ENCODE peak calls at places on chromosomes 3 and 15, in five cellular contexts. One of them, this sample, is unnamed. For H3K4me1, the result is how much of the 10 kb centered on the place peaks cover.

GRCh38 chr15:70494861-70495571 is 268.3 kb downstream of the UACA start:
- DNase-seq in cardiac muscle cell: peak
- DNase-seq in left lung: no peak
- DNase-seq in uterus: no peak
- DNase-seq in IMR-90: peak
- DNase-seq in this sample: no peak

GRCh38 chr3:108518895-108519294 is 8.5 kb upstream of the MYH15 start:
- DNase-seq in uterus: no peak
- DNase-seq in left lung: no peak
- DNase-seq in cardiac muscle cell: peak
- DNase-seq in IMR-90: peak
- DNase-seq in this sample: no peak

GRCh38 chr3:133958071-133958806 is 62.6 kb upstream of the RAB6B start:
- DNase-seq in uterus: no peak
- DNase-seq in cardiac muscle cell: no peak
- DNase-seq in left lung: no peak
- DNase-seq in IMR-90: no peak
- DNase-seq in this sample: no peak

GRCh38 chr3:149501524-149501923 is 27.0 kb downstream of the TM4SF4 start:
- DNase-seq in IMR-90: peak
- DNase-seq in uterus: no peak
- DNase-seq in cardiac muscle cell: peak
- DNase-seq in left lung: no peak
- DNase-seq in this sample: no peak

GRCh38 chr15:69551391-69552056 is 98.9 kb downstream of the RPLP1 start:
- DNase-seq in cardiac muscle cell: no peak
- DNase-seq in uterus: no peak
- DNase-seq in IMR-90: no peak
- DNase-seq in left lung: no peak
- DNase-seq in this sample: no peak

GRCh38 chr15:61841461-61841860 is 218.8 kb downstream of the VPS13C start:
- DNase-seq in left lung: no peak
- DNase-seq in uterus: no peak
- DNase-seq in IMR-90: no peak
- DNase-seq in cardiac muscle cell: no peak
- DNase-seq in this sample: no peak

GRCh38 chr3:8589880-8590556 is 54.6 kb downstream of the SSUH2 start:
- DNase-seq in cardiac muscle cell: peak
- DNase-seq in uterus: no peak
- DNase-seq in left lung: no peak
- DNase-seq in IMR-90: peak
- DNase-seq in this sample: no peak

GRCh38 chr3:10482631-10483363 is 22.6 kb downstream of the ATP2B2 start:
- DNase-seq in IMR-90: no peak
- DNase-seq in uterus: no peak
- DNase-seq in cardiac muscle cell: no peak
- DNase-seq in left lung: no peak
- DNase-seq in this sample: no peak

GRCh38 chr15:61759639-61760038 is 300.6 kb downstream of the VPS13C start:
- DNase-seq in left lung: no peak
- DNase-seq in cardiac muscle cell: no peak
- DNase-seq in uterus: no peak
- DNase-seq in IMR-90: no peak
- DNase-seq in this sample: no peak

GRCh38 chr15:56244811-56245576 is 1.3 kb upstream of the RFX7 start:
- DNase-seq in left lung: no peak
- DNase-seq in IMR-90: no peak
- DNase-seq in uterus: peak
- DNase-seq in cardiac muscle cell: no peak
- DNase-seq in this sample: peak

GRCh38 chr3:64674591-64675076 is 13.2 kb downstream of the ADAMTS9 start:
- DNase-seq in left lung: no peak
- DNase-seq in cardiac muscle cell: peak
- DNase-seq in IMR-90: no peak
- DNase-seq in uterus: no peak
- DNase-seq in this sample: no peak

GRCh38 chr3:119362940-119363725 is 69.0 kb downstream of the ARHGAP31 start:
- DNase-seq in uterus: no peak
- DNase-seq in cardiac muscle cell: no peak
- DNase-seq in IMR-90: no peak
- DNase-seq in left lung: no peak
- DNase-seq in this sample: no peak

GRCh38 chr15:71761649-71762048 is 48.7 kb upstream of the NR2E3 start:
- DNase-seq in uterus: no peak
- DNase-seq in cardiac muscle cell: peak
- DNase-seq in left lung: no peak
- DNase-seq in IMR-90: peak
- DNase-seq in this sample: no peak

GRCh38 chr3:157174616-157175498 is 14.9 kb upstream of the CCNL1 start:
- DNase-seq in uterus: peak
- DNase-seq in cardiac muscle cell: peak
- DNase-seq in IMR-90: peak
- DNase-seq in left lung: peak
- DNase-seq in this sample: peak

GRCh38 chr3:61186030-61186429 is 65.2 kb downstream of the FHIT start:
- DNase-seq in uterus: no peak
- DNase-seq in cardiac muscle cell: no peak
- DNase-seq in IMR-90: no peak
- DNase-seq in left lung: no peak
- DNase-seq in this sample: no peak

GRCh38 chr3:37480003-37480402 is 305.6 kb upstream of the LRRFIP2 start:
- DNase-seq in left lung: no peak
- DNase-seq in uterus: no peak
- DNase-seq in cardiac muscle cell: no peak
- DNase-seq in IMR-90: no peak
- DNase-seq in this sample: no peak

GRCh38 chr3:134014270-134014669 is 15.5 kb downstream of the SLCO2A1 start:
- DNase-seq in IMR-90: no peak
- DNase-seq in uterus: no peak
- DNase-seq in left lung: no peak
- DNase-seq in cardiac muscle cell: no peak
- DNase-seq in this sample: no peak

GRCh38 chr15:75732206-75732808 is 19.7 kb upstream of the CSPG4 start:
- DNase-seq in left lung: no peak
- DNase-seq in IMR-90: no peak
- DNase-seq in cardiac muscle cell: no peak
- DNase-seq in uterus: peak
- DNase-seq in this sample: peak

GRCh38 chr3:3119393-3119851 is 7.3 kb upstream of the TRNT1 start:
- DNase-seq in cardiac muscle cell: no peak
- DNase-seq in IMR-90: no peak
- DNase-seq in left lung: no peak
- DNase-seq in uterus: no peak
- DNase-seq in this sample: no peak

GRCh38 chr15:99719096-99719541 is 14.1 kb downstream of the LYSMD4 start:
- DNase-seq in IMR-90: peak
- DNase-seq in cardiac muscle cell: peak
- DNase-seq in uterus: no peak
- DNase-seq in left lung: no peak
- DNase-seq in this sample: no peak

GRCh38 chr3:41900265-41900664 is 61.6 kb downstream of the ULK4 start:
- DNase-seq in IMR-90: peak
- DNase-seq in uterus: no peak
- DNase-seq in cardiac muscle cell: peak
- DNase-seq in left lung: no peak
- DNase-seq in this sample: no peak

GRCh38 chr15:42035362-42035761 is 14.5 kb upstream of the PLA2G4E start:
- DNase-seq in uterus: no peak
- DNase-seq in cardiac muscle cell: peak
- DNase-seq in left lung: no peak
- DNase-seq in IMR-90: peak
- DNase-seq in this sample: peak

GRCh38 chr3:42117175-42118008 is 26.2 kb downstream of the TRAK1 start:
- DNase-seq in cardiac muscle cell: peak
- DNase-seq in IMR-90: peak
- DNase-seq in left lung: peak
- DNase-seq in uterus: no peak
- DNase-seq in this sample: no peak

GRCh38 chr15:39204031-39204430 is 376.8 kb upstream of the THBS1 start:
- DNase-seq in uterus: no peak
- DNase-seq in IMR-90: peak
- DNase-seq in left lung: no peak
- DNase-seq in cardiac muscle cell: peak
- DNase-seq in this sample: no peak

GRCh38 chr3:57787867-57788623 is 31.9 kb downstream of the SLMAP start:
- DNase-seq in IMR-90: peak
- DNase-seq in cardiac muscle cell: peak
- DNase-seq in left lung: no peak
- DNase-seq in uterus: no peak
- DNase-seq in this sample: no peak

GRCh38 chr15:65130941-65131340 is 2.7 kb downstream of the PDCD7 start:
- DNase-seq in IMR-90: no peak
- DNase-seq in left lung: no peak
- DNase-seq in uterus: no peak
- DNase-seq in cardiac muscle cell: no peak
- DNase-seq in this sample: no peak

GRCh38 chr3:197001106-197001971 is 28.3 kb downstream of the MELTF start:
- DNase-seq in cardiac muscle cell: no peak
- DNase-seq in IMR-90: no peak
- DNase-seq in left lung: no peak
- DNase-seq in uterus: no peak
- DNase-seq in this sample: peak

GRCh38 chr3:9715127-9715526 is 11.5 kb downstream of the CPNE9 start:
- DNase-seq in IMR-90: no peak
- DNase-seq in left lung: no peak
- DNase-seq in cardiac muscle cell: no peak
- DNase-seq in uterus: no peak
- DNase-seq in this sample: no peak

GRCh38 chr15:89428246-89428645 is 68.1 kb downstream of the RHCG start:
- DNase-seq in cardiac muscle cell: no peak
- DNase-seq in uterus: no peak
- DNase-seq in IMR-90: no peak
- DNase-seq in left lung: no peak
- DNase-seq in this sample: no peak

GRCh38 chr3:53422954-53423708 is 71.3 kb upstream of the CACNA1D start:
- DNase-seq in IMR-90: no peak
- DNase-seq in cardiac muscle cell: no peak
- DNase-seq in left lung: no peak
- DNase-seq in uterus: no peak
- DNase-seq in this sample: no peak

GRCh38 chr3:53425936-53426335 is 68.5 kb upstream of the CACNA1D start:
- DNase-seq in IMR-90: no peak
- DNase-seq in uterus: no peak
- DNase-seq in left lung: no peak
- DNase-seq in cardiac muscle cell: no peak
- DNase-seq in this sample: no peak

DNA sequence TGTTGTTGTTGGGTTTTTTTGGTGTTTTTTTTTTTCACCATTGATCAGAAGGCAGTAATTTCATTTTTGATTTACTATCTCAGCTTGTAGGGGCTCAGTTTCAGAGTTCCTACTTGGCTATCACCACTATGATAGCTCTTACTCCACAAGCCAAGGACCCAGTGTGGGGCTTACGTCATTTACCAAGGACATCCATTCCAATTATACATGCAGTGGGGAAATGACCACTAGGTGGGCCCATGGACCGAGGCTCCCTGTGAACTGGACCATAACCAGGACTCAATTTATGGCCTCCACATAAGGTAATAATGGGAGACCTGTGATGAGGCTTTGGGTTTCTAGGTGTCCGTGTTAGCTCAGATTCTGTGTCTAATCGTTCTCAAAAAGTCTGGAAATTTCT is 67.5 kb upstream of the CACNA1D start:
- DNase-seq in cardiac muscle cell: no peak
- DNase-seq in left lung: no peak
- DNase-seq in uterus: no peak
- DNase-seq in IMR-90: no peak
- DNase-seq in this sample: no peak
- TF ChIP-seq CTCF in cardiac muscle cell: no peak
- TF ChIP-seq CTCF in left lung: no peak
- TF ChIP-seq CTCF in uterus: no peak
- TF ChIP-seq CTCF in IMR-90: no peak
- TF ChIP-seq CTCF in this sample: no peak

DNA sequence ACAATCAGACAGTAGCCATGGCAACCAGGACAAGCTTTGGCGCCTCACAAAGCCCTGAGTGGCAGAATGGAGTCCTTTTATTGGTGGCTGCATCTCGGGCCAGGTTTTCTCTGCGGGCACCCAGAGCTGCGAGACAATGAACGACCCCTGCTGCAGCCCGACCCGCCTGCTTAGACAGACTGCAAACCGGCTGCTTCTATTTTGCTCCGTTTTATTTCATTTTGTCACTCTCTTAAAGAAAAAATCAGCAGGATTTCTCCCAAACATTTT is 64.7 kb downstream of the OXNAD1 start:
- DNase-seq in left lung: no peak
- DNase-seq in uterus: no peak
- DNase-seq in cardiac muscle cell: no peak
- DNase-seq in IMR-90: no peak
- DNase-seq in this sample: no peak
- H3K4me1 ChIP-seq in left lung: under half
- H3K4me1 ChIP-seq in uterus: under half
- H3K4me1 ChIP-seq in cardiac muscle cell: under half
- H3K4me1 ChIP-seq in IMR-90: under half
- H3K4me1 ChIP-seq in this sample: under half

GRCh38 chr15:78640840-78641733 is at the start of gene CHRNB4:
- DNase-seq in uterus: no peak
- DNase-seq in cardiac muscle cell: peak
- DNase-seq in left lung: no peak
- DNase-seq in IMR-90: no peak
- DNase-seq in this sample: no peak
- TF ChIP-seq CTCF in uterus: no peak
- TF ChIP-seq CTCF in cardiac muscle cell: peak
- TF ChIP-seq CTCF in left lung: no peak
- TF ChIP-seq CTCF in IMR-90: no peak
- TF ChIP-seq CTCF in this sample: no peak

GRCh38 chr3:112132554-112132953 is 494 bp downstream of the GCSAM start:
- DNase-seq in uterus: no peak
- DNase-seq in cardiac muscle cell: no peak
- DNase-seq in IMR-90: no peak
- DNase-seq in left lung: no peak
- DNase-seq in this sample: no peak

GRCh38 chr3:112130638-112130993 is 2.4 kb downstream of the GCSAM start:
- DNase-seq in IMR-90: no peak
- DNase-seq in left lung: no peak
- DNase-seq in cardiac muscle cell: no peak
- DNase-seq in uterus: no peak
- DNase-seq in this sample: no peak

GRCh38 chr3:112129925-112130637 is 3.0 kb downstream of the GCSAM start:
- DNase-seq in cardiac muscle cell: no peak
- DNase-seq in left lung: no peak
- DNase-seq in IMR-90: no peak
- DNase-seq in uterus: no peak
- DNase-seq in this sample: no peak

GRCh38 chr3:112132088-112132487 is 960 bp downstream of the GCSAM start:
- DNase-seq in IMR-90: no peak
- DNase-seq in cardiac muscle cell: no peak
- DNase-seq in left lung: no peak
- DNase-seq in uterus: no peak
- DNase-seq in this sample: no peak

DNA sequence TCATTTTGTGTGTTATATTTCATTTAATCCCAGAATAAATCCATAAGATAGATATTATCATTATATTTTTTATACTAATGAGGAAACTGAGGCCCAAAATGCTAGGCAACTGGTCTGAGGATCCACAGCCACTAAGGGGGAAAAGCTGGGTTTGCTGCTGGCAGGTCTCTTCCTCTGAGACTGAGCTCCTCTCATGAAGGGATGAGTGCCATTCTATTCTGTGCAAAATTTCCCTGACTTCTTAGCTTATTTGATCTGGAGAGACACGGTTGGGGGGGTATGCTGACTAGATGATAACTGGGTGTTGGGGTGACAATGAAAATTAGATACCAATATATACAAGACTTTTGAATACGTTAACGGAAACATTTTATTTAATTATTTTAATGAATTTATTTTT is 1.9 kb downstream of the GCSAM start:
- DNase-seq in left lung: no peak
- DNase-seq in cardiac muscle cell: no peak
- DNase-seq in uterus: no peak
- DNase-seq in IMR-90: no peak
- DNase-seq in this sample: no peak
- H3K4me1 ChIP-seq in left lung: under half
- H3K4me1 ChIP-seq in cardiac muscle cell: under half
- H3K4me1 ChIP-seq in uterus: under half
- H3K4me1 ChIP-seq in IMR-90: under half
- H3K4me1 ChIP-seq in this sample: under half

This sample was measured in suprapubic skin.